ENCODE peak calls at places on chromosomes 3 and 15, in nine cellular contexts. V is naive thymus-derived CD4-positive, alpha-beta T cell; G is aorta; X is CD4-positive, alpha-beta memory T cell; Z is adrenal gland; M is H9; T is K562; J is cardiac muscle cell; R is thyroid gland. D is an unnamed sample.
A peak's percentile ranks its signal among the peaks of the same experiment; 100 is the strongest.

GRCh38 chr3:47791193-47791855 is 9.6 kb upstream of the SMARCC1 start:
- DNase-seq in T (no peak), R (no peak), X (no peak), Z (no peak), V (no peak), M (no peak), G (peak; percentile 39), J (no peak), D (no peak)

GRCh38 chr15:82851331-82851850 is 42.0 kb downstream of the WHAMM start:
- DNase-seq in T (no peak), R (no peak), X (no peak), J (no peak), V (no peak), G (no peak), Z (peak; percentile 14), M (no peak), D (no peak)

GRCh38 chr15:88219623-88220022 is 36.9 kb downstream of the NTRK3 start:
- DNase-seq in G (no peak), T (no peak), X (no peak), Z (no peak), V (no peak), R (no peak), M (no peak), J (no peak), D (no peak)

GRCh38 chr3:143628971-143629370 is 219.3 kb downstream of the SLC9A9 start:
- DNase-seq in R (no peak), G (no peak), V (no peak), M (no peak), Z (no peak), J (no peak), T (no peak), X (no peak), D (no peak)

GRCh38 chr15:75420698-75421097 is 30.8 kb downstream of the SIN3A start:
- DNase-seq in R (no peak), V (no peak), T (no peak), J (no peak), X (no peak), Z (no peak), G (no peak), M (no peak), D (no peak)

GRCh38 chr3:168213920-168214319 is 118.2 kb upstream of the GOLIM4 start:
- DNase-seq in G (no peak), T (no peak), J (no peak), M (no peak), R (no peak), Z (no peak), X (no peak), V (no peak), D (peak; percentile 29)

GRCh38 chr15:71396536-71397125 is 281.4 kb downstream of the THSD4 start:
- DNase-seq in X (no peak), Z (no peak), V (no peak), T (no peak), M (no peak), G (no peak), R (no peak), J (no peak), D (no peak)

GRCh38 chr3:135869439-135870105 is 96.0 kb upstream of the PPP2R3A start:
- DNase-seq in X (no peak), V (no peak), J (no peak), M (no peak), T (no peak), G (no peak), Z (no peak), R (no peak), D (no peak)

GRCh38 chr3:127692501-127693335 is 20.0 kb downstream of the ABTB1 start:
- DNase-seq in R (no peak), Z (no peak), G (peak; percentile 56), J (no peak), M (no peak), X (no peak), T (no peak), V (no peak), D (no peak)

GRCh38 chr3:127690823-127691452 is 18.2 kb downstream of the ABTB1 start:
- DNase-seq in J (peak; percentile 64), R (no peak), Z (peak; percentile 58), V (no peak), T (no peak), X (no peak), M (peak; percentile 89), G (peak; percentile 79), D (no peak)

GRCh38 chr3:127691974-127692373 is 19.2 kb downstream of the ABTB1 start:
- DNase-seq in T (no peak), J (no peak), Z (no peak), M (no peak), X (no peak), G (peak; percentile 66), R (no peak), V (no peak), D (no peak)

GRCh38 chr3:127690106-127690505 is 17.4 kb downstream of the ABTB1 start:
- DNase-seq in J (no peak), X (no peak), Z (no peak), R (no peak), M (no peak), G (peak; percentile 78), T (no peak), V (no peak), D (no peak)

DNA sequence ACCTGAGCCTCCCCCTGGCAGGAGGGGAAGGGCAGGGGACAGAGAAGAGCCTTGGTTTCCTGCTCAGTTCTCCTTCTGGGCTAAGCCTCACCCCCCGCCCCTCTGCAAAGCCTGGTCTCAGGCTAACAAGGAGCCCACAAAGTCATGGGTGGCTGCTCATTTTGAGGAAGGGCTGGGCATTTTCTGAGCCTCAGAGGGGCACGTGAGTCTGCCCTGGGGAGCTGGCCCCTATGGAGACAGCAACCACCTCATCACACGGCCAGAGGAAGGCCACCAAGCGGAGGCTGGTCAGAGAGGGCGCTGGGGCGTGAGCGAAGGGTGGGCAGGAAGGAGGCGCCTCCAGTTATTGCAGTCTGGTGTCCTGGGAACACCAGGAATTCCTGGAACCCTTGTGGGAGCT is 18.7 kb downstream of the ABTB1 start:
- DNase-seq in M (no peak), R (no peak), Z (no peak), V (no peak), X (no peak), G (peak; percentile 52), J (no peak), T (no peak), D (no peak)
- H3K4me1 ChIP-seq in M (no peaks in the 10 kb centered on the region), R (no peaks in the 10 kb centered on the region), Z (peaks cover 6% of the 10 kb centered on the region), V (no peaks in the 10 kb centered on the region), X (no peaks in the 10 kb centered on the region), G (no peaks in the 10 kb centered on the region), J (no peaks in the 10 kb centered on the region), T (no peaks in the 10 kb centered on the region), D (peaks cover under 1% of the 10 kb centered on the region)

GRCh38 chr15:65828566-65828965 is 36.5 kb upstream of the DENND4A start:
- DNase-seq in J (no peak), R (no peak), M (no peak), G (no peak), T (no peak), X (peak; percentile 79), V (peak; percentile 77), Z (no peak), D (no peak)

GRCh38 chr15:65821070-65821469 is 29.0 kb upstream of the DENND4A start:
- DNase-seq in R (no peak), V (no peak), T (no peak), Z (no peak), M (no peak), X (no peak), J (no peak), G (no peak), D (no peak)

GRCh38 chr15:65827065-65827464 is 35.0 kb upstream of the DENND4A start:
- DNase-seq in J (no peak), R (no peak), Z (no peak), X (peak; percentile 43), M (peak; percentile 38), V (peak; percentile 40), G (no peak), T (no peak), D (no peak)

GRCh38 chr15:65824941-65825544 is 33.0 kb upstream of the DENND4A start:
- DNase-seq in J (no peak), X (no peak), Z (peak; percentile 65), G (no peak), R (peak; percentile 64), V (no peak), M (no peak), T (no peak), D (no peak)

DNA sequence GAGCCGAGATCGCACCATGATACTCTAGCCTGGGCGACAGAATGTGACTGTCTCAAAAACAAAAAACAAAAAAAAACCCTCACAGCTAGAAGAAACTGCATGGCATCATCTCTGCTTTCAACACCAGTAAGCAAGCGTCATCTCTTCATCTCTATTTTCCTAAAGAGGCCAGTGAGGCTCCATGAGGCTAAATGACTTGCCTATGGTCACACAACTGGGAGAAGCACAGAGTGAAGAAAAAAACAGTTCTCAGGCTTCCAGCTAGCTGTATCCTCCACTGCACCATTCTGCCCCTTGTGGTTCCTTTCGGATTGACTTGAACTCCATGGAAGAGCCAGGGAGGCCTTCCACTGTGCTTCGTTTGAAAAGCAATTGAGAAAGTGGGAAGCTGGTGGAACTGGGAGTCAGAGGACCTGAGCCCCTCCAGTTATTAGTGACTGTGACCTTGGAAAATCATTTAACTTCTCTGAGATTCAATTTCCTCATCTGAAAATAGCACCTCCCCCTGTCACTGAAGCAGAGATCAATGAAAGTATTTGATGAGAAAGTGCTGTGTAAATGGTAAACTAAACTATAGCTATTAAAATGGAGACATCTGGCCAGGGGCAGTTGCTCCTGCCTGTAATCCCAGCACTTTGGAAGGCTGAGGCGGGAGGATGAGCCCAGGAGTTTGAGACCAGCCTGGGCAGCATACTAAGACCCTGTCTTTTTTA is 32.1 kb upstream of the DENND4A start:
- DNase-seq in Z (peak; percentile 79), J (peak; percentile 67), X (no peak), V (no peak), G (no peak), T (peak; percentile 52), M (peak; percentile 82), R (peak; percentile 55), D (peak; percentile 56)
- H3K4me1 ChIP-seq in Z (peaks cover 29% of the 10 kb centered on the region), J (no peaks in the 10 kb centered on the region), X (peaks cover 78% of the 10 kb centered on the region), V (peaks cover 33% of the 10 kb centered on the region), G (no peaks in the 10 kb centered on the region), T (peaks cover 33% of the 10 kb centered on the region), M (no peaks in the 10 kb centered on the region), R (no peaks in the 10 kb centered on the region), D (peaks cover 18% of the 10 kb centered on the region)

DNA sequence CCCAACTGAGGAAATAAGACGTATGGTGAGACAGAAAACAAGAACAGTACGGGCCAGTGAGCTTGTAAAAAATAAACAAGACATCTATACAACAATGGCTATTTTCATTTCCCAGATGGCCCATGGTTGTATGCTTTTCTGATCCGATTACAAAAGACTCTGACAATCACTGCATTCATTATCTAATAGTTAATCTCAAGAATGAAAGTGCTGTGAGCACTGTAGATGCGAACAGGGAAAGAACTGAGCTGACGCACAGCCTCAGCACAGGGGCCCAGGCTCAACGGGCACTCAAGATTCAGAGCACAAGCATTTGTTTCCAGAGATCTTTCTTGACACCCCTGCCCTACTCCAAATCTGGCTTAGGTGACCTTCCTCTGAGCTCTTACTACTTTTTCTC is 6.9 kb downstream of the MTMR10 start:
- DNase-seq in J (no peak), G (no peak), R (peak; percentile 5), V (no peak), Z (no peak), T (no peak), M (no peak), X (no peak), D (no peak)
- H3K4me1 ChIP-seq in J (peaks cover 10% of the 10 kb centered on the region), G (no peaks in the 10 kb centered on the region), R (peaks cover 34% of the 10 kb centered on the region), V (peaks cover 9% of the 10 kb centered on the region), Z (peaks cover 47% of the 10 kb centered on the region), T (no peaks in the 10 kb centered on the region), M (no peaks in the 10 kb centered on the region), X (peaks cover 43% of the 10 kb centered on the region), D (peaks cover 14% of the 10 kb centered on the region)

DNA sequence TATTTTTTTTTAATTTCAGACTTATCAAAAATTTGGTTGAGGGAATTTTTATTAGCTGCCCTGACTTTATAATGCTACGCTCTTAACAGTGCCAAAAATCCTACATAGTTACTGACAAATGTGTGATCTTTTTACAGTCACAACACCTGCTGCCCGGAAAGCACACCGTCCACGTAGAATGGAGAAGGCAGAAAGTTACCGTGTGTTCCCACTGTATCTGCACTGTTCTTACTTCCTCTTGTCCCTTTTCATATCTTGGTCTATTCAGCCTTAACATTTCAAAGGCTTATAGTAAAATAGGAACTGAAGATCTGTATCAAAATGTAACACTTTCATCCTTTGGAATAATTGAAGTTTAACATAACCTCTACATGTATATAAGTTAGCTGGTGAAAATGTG is 136.5 kb downstream of the LRRC28 start:
- DNase-seq in V (no peak), J (no peak), T (no peak), Z (no peak), X (no peak), G (no peak), R (no peak), M (no peak), D (no peak)
- H3K4me1 ChIP-seq in V (no peaks in the 10 kb centered on the region), J (no peaks in the 10 kb centered on the region), T (peaks cover 8% of the 10 kb centered on the region), Z (no peaks in the 10 kb centered on the region), X (peaks cover 17% of the 10 kb centered on the region), G (no peaks in the 10 kb centered on the region), R (no peaks in the 10 kb centered on the region), M (no peaks in the 10 kb centered on the region), D (no peaks in the 10 kb centered on the region)